ENCODE peak calls at places on chromosomes 16 and 17, in seven cellular contexts. One of them, this sample, is unnamed.

GRCh38 chr17:71180801-71181385 is 939.9 kb upstream of the SOX9 start:
- DNase-seq in MM.1S: no peak
- DNase-seq in NB4: no peak
- DNase-seq in RWPE1: no peak
- DNase-seq in endothelial cell of umbilical vein: no peak
- DNase-seq in type B pancreatic cell: no peak
- DNase-seq in mammary epithelial cell: peak; percentile 32
- DNase-seq in this sample: no peak

GRCh38 chr17:5509482-5509881 is 23.1 kb downstream of the MIS12 start:
- DNase-seq in MM.1S: no peak
- DNase-seq in mammary epithelial cell: peak; percentile 52
- DNase-seq in NB4: no peak
- DNase-seq in type B pancreatic cell: no peak
- DNase-seq in RWPE1: no peak
- DNase-seq in endothelial cell of umbilical vein: no peak
- DNase-seq in this sample: no peak

GRCh38 chr16:54446639-54447038 is 160.1 kb upstream of the IRX3 start:
- DNase-seq in endothelial cell of umbilical vein: no peak
- DNase-seq in NB4: peak; percentile 92
- DNase-seq in MM.1S: no peak
- DNase-seq in RWPE1: peak; percentile 63
- DNase-seq in mammary epithelial cell: peak; percentile 77
- DNase-seq in type B pancreatic cell: no peak
- DNase-seq in this sample: no peak

GRCh38 chr17:83058478-83059167 is 20.8 kb upstream of the METRNL start:
- DNase-seq in mammary epithelial cell: no peak
- DNase-seq in RWPE1: no peak
- DNase-seq in endothelial cell of umbilical vein: no peak
- DNase-seq in NB4: no peak
- DNase-seq in type B pancreatic cell: peak; percentile 63
- DNase-seq in MM.1S: no peak
- DNase-seq in this sample: no peak

GRCh38 chr16:81204794-81205680 is 33.5 kb upstream of the BCO1 start:
- DNase-seq in NB4: peak; percentile 61
- DNase-seq in endothelial cell of umbilical vein: peak; percentile 73
- DNase-seq in MM.1S: peak; percentile 8
- DNase-seq in mammary epithelial cell: peak; percentile 36
- DNase-seq in RWPE1: peak; percentile 26
- DNase-seq in type B pancreatic cell: no peak
- DNase-seq in this sample: peak; percentile 37

GRCh38 chr16:86881118-86881510 is 302.8 kb downstream of the FOXL1 start:
- DNase-seq in endothelial cell of umbilical vein: no peak
- DNase-seq in mammary epithelial cell: no peak
- DNase-seq in RWPE1: no peak
- DNase-seq in NB4: no peak
- DNase-seq in type B pancreatic cell: no peak
- DNase-seq in MM.1S: no peak
- DNase-seq in this sample: no peak

GRCh38 chr17:15944720-15945492 is at the start of gene ADORA2B:
- DNase-seq in RWPE1: peak; percentile 71
- DNase-seq in NB4: peak; percentile 88
- DNase-seq in type B pancreatic cell: peak; percentile 80
- DNase-seq in MM.1S: no peak
- DNase-seq in endothelial cell of umbilical vein: peak; percentile 85
- DNase-seq in mammary epithelial cell: peak; percentile 70
- DNase-seq in this sample: peak; percentile 76

GRCh38 chr17:76934561-76935320 is 66.5 kb downstream of the MGAT5B start:
- DNase-seq in MM.1S: no peak
- DNase-seq in mammary epithelial cell: no peak
- DNase-seq in endothelial cell of umbilical vein: no peak
- DNase-seq in NB4: no peak
- DNase-seq in type B pancreatic cell: no peak
- DNase-seq in RWPE1: no peak
- DNase-seq in this sample: no peak

GRCh38 chr16:25081702-25082101 is 29.8 kb upstream of the LCMT1 start:
- DNase-seq in NB4: no peak
- DNase-seq in mammary epithelial cell: no peak
- DNase-seq in RWPE1: no peak
- DNase-seq in type B pancreatic cell: no peak
- DNase-seq in MM.1S: no peak
- DNase-seq in endothelial cell of umbilical vein: no peak
- DNase-seq in this sample: no peak

GRCh38 chr16:68760671-68761275 is 23.7 kb downstream of the CDH1 start:
- DNase-seq in mammary epithelial cell: peak; percentile 99
- DNase-seq in type B pancreatic cell: no peak
- DNase-seq in MM.1S: peak; percentile 84
- DNase-seq in RWPE1: peak; percentile 87
- DNase-seq in NB4: peak; percentile 42
- DNase-seq in endothelial cell of umbilical vein: no peak
- DNase-seq in this sample: peak; percentile 74

GRCh38 chr16:30010817-30011504 is at the start of gene DOC2A:
- DNase-seq in NB4: peak; percentile 42
- DNase-seq in endothelial cell of umbilical vein: no peak
- DNase-seq in RWPE1: no peak
- DNase-seq in type B pancreatic cell: no peak
- DNase-seq in MM.1S: no peak
- DNase-seq in mammary epithelial cell: no peak
- DNase-seq in this sample: peak; percentile 49

GRCh38 chr16:23433261-23433920 is 19.6 kb downstream of the COG7 start:
- DNase-seq in NB4: no peak
- DNase-seq in endothelial cell of umbilical vein: no peak
- DNase-seq in MM.1S: no peak
- DNase-seq in RWPE1: no peak
- DNase-seq in mammary epithelial cell: no peak
- DNase-seq in type B pancreatic cell: no peak
- DNase-seq in this sample: no peak

GRCh38 chr17:35804658-35805192 is 4.6 kb upstream of the TAF15 start:
- DNase-seq in mammary epithelial cell: peak; percentile 84
- DNase-seq in NB4: peak; percentile 92
- DNase-seq in endothelial cell of umbilical vein: peak; percentile 91
- DNase-seq in type B pancreatic cell: no peak
- DNase-seq in RWPE1: peak; percentile 89
- DNase-seq in MM.1S: peak; percentile 86
- DNase-seq in this sample: peak; percentile 64

GRCh38 chr16:50741225-50741807 is 570 bp upstream of the CYLD start:
- DNase-seq in type B pancreatic cell: no peak
- DNase-seq in MM.1S: no peak
- DNase-seq in RWPE1: peak; percentile 25
- DNase-seq in mammary epithelial cell: peak; percentile 64
- DNase-seq in endothelial cell of umbilical vein: no peak
- DNase-seq in NB4: no peak
- DNase-seq in this sample: peak; percentile 14

GRCh38 chr17:7560172-7561027 is 1.3 kb upstream of the SENP3 start:
- DNase-seq in mammary epithelial cell: peak; percentile 70
- DNase-seq in RWPE1: no peak
- DNase-seq in MM.1S: peak; percentile 75
- DNase-seq in endothelial cell of umbilical vein: peak; percentile 56
- DNase-seq in NB4: no peak
- DNase-seq in type B pancreatic cell: no peak
- DNase-seq in this sample: peak; percentile 76

GRCh38 chr16:11312718-11313492 is 31.8 kb upstream of the PRM1 start:
- DNase-seq in type B pancreatic cell: no peak
- DNase-seq in NB4: peak; percentile 45
- DNase-seq in endothelial cell of umbilical vein: no peak
- DNase-seq in mammary epithelial cell: no peak
- DNase-seq in MM.1S: peak; percentile 52
- DNase-seq in RWPE1: peak; percentile 44
- DNase-seq in this sample: peak; percentile 71

GRCh38 chr16:88951501-88951900 is 25.5 kb downstream of the CBFA2T3 start:
- DNase-seq in endothelial cell of umbilical vein: no peak
- DNase-seq in NB4: no peak
- DNase-seq in MM.1S: no peak
- DNase-seq in type B pancreatic cell: no peak
- DNase-seq in RWPE1: no peak
- DNase-seq in mammary epithelial cell: no peak
- DNase-seq in this sample: no peak

GRCh38 chr16:3266873-3267537 is 10.6 kb upstream of the MEFV start:
- DNase-seq in RWPE1: no peak
- DNase-seq in MM.1S: no peak
- DNase-seq in endothelial cell of umbilical vein: peak; percentile 48
- DNase-seq in NB4: peak; percentile 77
- DNase-seq in type B pancreatic cell: no peak
- DNase-seq in mammary epithelial cell: peak; percentile 26
- DNase-seq in this sample: peak; percentile 16

GRCh38 chr16:3259829-3260228 is 3.4 kb upstream of the MEFV start:
- DNase-seq in mammary epithelial cell: no peak
- DNase-seq in RWPE1: no peak
- DNase-seq in NB4: peak; percentile 61
- DNase-seq in endothelial cell of umbilical vein: no peak
- DNase-seq in MM.1S: no peak
- DNase-seq in type B pancreatic cell: no peak
- DNase-seq in this sample: no peak

GRCh38 chr16:3268294-3268693 is 11.9 kb upstream of the MEFV start:
- DNase-seq in endothelial cell of umbilical vein: no peak
- DNase-seq in mammary epithelial cell: no peak
- DNase-seq in RWPE1: no peak
- DNase-seq in type B pancreatic cell: no peak
- DNase-seq in MM.1S: no peak
- DNase-seq in NB4: no peak
- DNase-seq in this sample: no peak

GRCh38 chr16:3262517-3262916 is 6.1 kb upstream of the MEFV start:
- DNase-seq in NB4: no peak
- DNase-seq in RWPE1: no peak
- DNase-seq in type B pancreatic cell: no peak
- DNase-seq in mammary epithelial cell: no peak
- DNase-seq in endothelial cell of umbilical vein: no peak
- DNase-seq in MM.1S: no peak
- DNase-seq in this sample: no peak

GRCh38 chr16:3264137-3265036 is 8.0 kb upstream of the MEFV start:
- DNase-seq in endothelial cell of umbilical vein: peak; percentile 98
- DNase-seq in mammary epithelial cell: peak; percentile 98
- DNase-seq in RWPE1: peak; percentile 96
- DNase-seq in MM.1S: peak; percentile 97
- DNase-seq in type B pancreatic cell: peak; percentile 97
- DNase-seq in NB4: peak; percentile 99
- DNase-seq in this sample: peak; percentile 99
- TF ChIP-seq CTCF in endothelial cell of umbilical vein: peak; percentile 16
- TF ChIP-seq CTCF in mammary epithelial cell: peak; percentile 34
- TF ChIP-seq CTCF in RWPE1: no peak
- TF ChIP-seq CTCF in MM.1S: peak; percentile 37
- TF ChIP-seq CTCF in type B pancreatic cell: peak; percentile 28
- TF ChIP-seq CTCF in NB4: no peak
- TF ChIP-seq CTCF in this sample: no peak

GRCh38 chr17:32827227-32827626 is 49.7 kb downstream of the MYO1D start:
- DNase-seq in MM.1S: no peak
- DNase-seq in RWPE1: no peak
- DNase-seq in mammary epithelial cell: no peak
- DNase-seq in endothelial cell of umbilical vein: no peak
- DNase-seq in NB4: no peak
- DNase-seq in type B pancreatic cell: no peak
- DNase-seq in this sample: no peak

GRCh38 chr17:32831627-32832243 is 45.2 kb downstream of the MYO1D start:
- DNase-seq in NB4: no peak
- DNase-seq in RWPE1: no peak
- DNase-seq in mammary epithelial cell: no peak
- DNase-seq in endothelial cell of umbilical vein: no peak
- DNase-seq in type B pancreatic cell: no peak
- DNase-seq in MM.1S: no peak
- DNase-seq in this sample: no peak

GRCh38 chr17:32826076-32826475 is 50.8 kb downstream of the MYO1D start:
- DNase-seq in mammary epithelial cell: no peak
- DNase-seq in RWPE1: no peak
- DNase-seq in MM.1S: no peak
- DNase-seq in endothelial cell of umbilical vein: no peak
- DNase-seq in type B pancreatic cell: no peak
- DNase-seq in NB4: no peak
- DNase-seq in this sample: no peak

GRCh38 chr17:32831223-32831622 is 45.7 kb downstream of the MYO1D start:
- DNase-seq in mammary epithelial cell: no peak
- DNase-seq in type B pancreatic cell: no peak
- DNase-seq in RWPE1: no peak
- DNase-seq in NB4: no peak
- DNase-seq in MM.1S: no peak
- DNase-seq in endothelial cell of umbilical vein: no peak
- DNase-seq in this sample: no peak

DNA sequence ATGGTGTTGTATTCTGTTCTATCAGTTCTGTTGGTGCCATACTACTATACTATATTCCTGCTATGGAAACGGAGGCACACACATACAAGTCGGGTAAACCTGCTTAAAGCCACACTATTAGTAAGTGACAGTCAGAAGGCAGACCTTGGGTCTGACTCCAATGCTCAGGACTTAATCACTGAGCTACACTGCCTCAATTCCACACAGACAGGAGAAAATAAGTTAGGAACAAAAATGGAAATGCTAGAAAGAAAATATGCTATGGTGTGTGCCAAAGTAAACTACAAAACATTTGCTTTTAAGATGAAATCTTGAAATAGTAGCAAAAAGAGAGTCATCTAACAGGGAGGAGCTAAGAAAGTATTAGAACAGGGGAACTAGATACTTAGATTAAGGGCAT is 48.1 kb downstream of the MYO1D start:
- DNase-seq in type B pancreatic cell: no peak
- DNase-seq in RWPE1: no peak
- DNase-seq in NB4: no peak
- DNase-seq in endothelial cell of umbilical vein: no peak
- DNase-seq in mammary epithelial cell: no peak
- DNase-seq in MM.1S: peak; percentile 19
- DNase-seq in this sample: no peak
- TF ChIP-seq CTCF in type B pancreatic cell: no peak
- TF ChIP-seq CTCF in RWPE1: no peak
- TF ChIP-seq CTCF in NB4: no peak
- TF ChIP-seq CTCF in endothelial cell of umbilical vein: no peak
- TF ChIP-seq CTCF in mammary epithelial cell: no peak
- TF ChIP-seq CTCF in MM.1S: no peak
- TF ChIP-seq CTCF in this sample: no peak

GRCh38 chr16:79329163-79329521 is 271.4 kb downstream of the MAF start:
- DNase-seq in RWPE1: no peak
- DNase-seq in NB4: peak; percentile 30
- DNase-seq in MM.1S: no peak
- DNase-seq in endothelial cell of umbilical vein: no peak
- DNase-seq in mammary epithelial cell: no peak
- DNase-seq in type B pancreatic cell: no peak
- DNase-seq in this sample: no peak

GRCh38 chr16:79328327-79329162 is 272.0 kb downstream of the MAF start:
- DNase-seq in endothelial cell of umbilical vein: no peak
- DNase-seq in mammary epithelial cell: no peak
- DNase-seq in MM.1S: no peak
- DNase-seq in NB4: no peak
- DNase-seq in RWPE1: no peak
- DNase-seq in type B pancreatic cell: no peak
- DNase-seq in this sample: no peak

GRCh38 chr16:79325211-79325610 is 275.3 kb downstream of the MAF start:
- DNase-seq in endothelial cell of umbilical vein: no peak
- DNase-seq in MM.1S: no peak
- DNase-seq in mammary epithelial cell: no peak
- DNase-seq in type B pancreatic cell: no peak
- DNase-seq in NB4: no peak
- DNase-seq in RWPE1: no peak
- DNase-seq in this sample: no peak

GRCh38 chr16:79327836-79328235 is 272.7 kb downstream of the MAF start:
- DNase-seq in type B pancreatic cell: no peak
- DNase-seq in RWPE1: no peak
- DNase-seq in NB4: no peak
- DNase-seq in endothelial cell of umbilical vein: no peak
- DNase-seq in MM.1S: no peak
- DNase-seq in mammary epithelial cell: no peak
- DNase-seq in this sample: no peak

GRCh38 chr16:79326549-79326948 is 274.0 kb downstream of the MAF start:
- DNase-seq in NB4: no peak
- DNase-seq in mammary epithelial cell: no peak
- DNase-seq in type B pancreatic cell: no peak
- DNase-seq in MM.1S: no peak
- DNase-seq in endothelial cell of umbilical vein: no peak
- DNase-seq in RWPE1: no peak
- DNase-seq in this sample: no peak
- TF ChIP-seq CTCF in NB4: no peak
- TF ChIP-seq CTCF in mammary epithelial cell: no peak
- TF ChIP-seq CTCF in type B pancreatic cell: no peak
- TF ChIP-seq CTCF in MM.1S: no peak
- TF ChIP-seq CTCF in endothelial cell of umbilical vein: no peak
- TF ChIP-seq CTCF in RWPE1: no peak
- TF ChIP-seq CTCF in this sample: no peak

GRCh38 chr16:82323171-82323570 is 153.1 kb upstream of the MPHOSPH6 start:
- DNase-seq in RWPE1: no peak
- DNase-seq in endothelial cell of umbilical vein: no peak
- DNase-seq in type B pancreatic cell: no peak
- DNase-seq in MM.1S: no peak
- DNase-seq in NB4: no peak
- DNase-seq in mammary epithelial cell: no peak
- DNase-seq in this sample: no peak
- TF ChIP-seq CTCF in RWPE1: no peak
- TF ChIP-seq CTCF in endothelial cell of umbilical vein: no peak
- TF ChIP-seq CTCF in type B pancreatic cell: no peak
- TF ChIP-seq CTCF in MM.1S: no peak
- TF ChIP-seq CTCF in NB4: no peak
- TF ChIP-seq CTCF in mammary epithelial cell: no peak
- TF ChIP-seq CTCF in this sample: no peak